ENCODE peak calls at places on chromosomes 11 and 22, in eight cellular contexts. O is mesendoderm; V is thoracic aorta; W is BJ; M is lower lobe of right lung; Z is CD4-positive, alpha-beta memory T cell; B is coronary artery; J is neuronal stem cell. L is an unnamed sample.

GRCh38 chr11:64352099-64353005 is 6.6 kb upstream of the RPS6KA4 start:
- DNase-seq in W (no peak), V (no peak), B (peak), J (no peak), Z (no peak), O (no peak), M (no peak), L (no peak)

GRCh38 chr11:126383301-126384052 is 28.0 kb downstream of the ST3GAL4 start:
- DNase-seq in B (no peak), Z (no peak), W (no peak), V (no peak), J (no peak), O (no peak), M (no peak), L (no peak)

GRCh38 chr11:130168105-130168504 is 8.5 kb downstream of the ST14 start:
- DNase-seq in Z (no peak), V (no peak), J (no peak), M (no peak), B (no peak), O (no peak), W (no peak), L (no peak)

GRCh38 chr11:65575568-65576231 is at the start of gene EHBP1L1:
- DNase-seq in J (no peak), B (peak), W (no peak), V (no peak), Z (peak), M (peak), O (peak), L (no peak)

GRCh38 chr11:88338223-88338661 is 706 bp upstream of the CTSC start:
- DNase-seq in V (no peak), M (peak), B (no peak), J (no peak), W (no peak), O (peak), Z (peak), L (peak)

GRCh38 chr11:32297629-32298028 is 137.7 kb downstream of the WT1 start:
- DNase-seq in Z (peak), O (no peak), B (no peak), W (no peak), V (no peak), M (no peak), J (no peak), L (peak)

GRCh38 chr11:95499516-95500135 is 268.6 kb upstream of the SESN3 start:
- DNase-seq in Z (no peak), O (peak), B (no peak), V (no peak), M (no peak), W (no peak), J (no peak), L (no peak)

GRCh38 chr11:10459029-10459970 is 4.2 kb downstream of the AMPD3 start:
- DNase-seq in M (no peak), W (no peak), V (no peak), J (no peak), Z (peak), B (no peak), O (peak), L (peak)

GRCh38 chr22:37162221-37163095 is 12.7 kb upstream of the IL2RB start:
- DNase-seq in Z (peak), W (no peak), V (no peak), J (no peak), M (no peak), B (no peak), O (no peak), L (no peak)

GRCh38 chr11:109667719-109668118 is 245.7 kb downstream of the C11orf87 start:
- DNase-seq in M (no peak), O (no peak), J (no peak), B (no peak), W (no peak), Z (no peak), V (no peak), L (no peak)

GRCh38 chr22:19597399-19597735 is 73.2 kb upstream of the CLDN5 start:
- DNase-seq in Z (peak), V (no peak), M (no peak), W (no peak), O (no peak), J (no peak), B (no peak), L (peak)

GRCh38 chr11:69297926-69298777 is 4.2 kb downstream of the MYEOV start:
- DNase-seq in B (no peak), O (peak), J (no peak), V (peak), M (peak), W (peak), Z (peak), L (peak)

GRCh38 chr11:120643254-120643653 is 131.7 kb downstream of the GRIK4 start:
- DNase-seq in Z (no peak), V (no peak), M (no peak), W (no peak), O (no peak), B (no peak), J (no peak), L (no peak)

GRCh38 chr22:37482244-37482643 is 3.9 kb downstream of the MFNG start:
- DNase-seq in B (no peak), W (no peak), O (no peak), J (no peak), Z (peak), M (no peak), V (no peak), L (no peak)

GRCh38 chr22:42932857-42933782 is 76.0 kb upstream of the ARFGAP3 start:
- DNase-seq in J (no peak), V (no peak), O (no peak), Z (no peak), W (no peak), M (peak), B (peak), L (no peak)

GRCh38 chr11:44619931-44620725 is 54.7 kb downstream of the CD82 start:
- DNase-seq in V (peak), W (no peak), J (no peak), B (peak), Z (no peak), M (no peak), O (no peak), L (no peak)

DNA sequence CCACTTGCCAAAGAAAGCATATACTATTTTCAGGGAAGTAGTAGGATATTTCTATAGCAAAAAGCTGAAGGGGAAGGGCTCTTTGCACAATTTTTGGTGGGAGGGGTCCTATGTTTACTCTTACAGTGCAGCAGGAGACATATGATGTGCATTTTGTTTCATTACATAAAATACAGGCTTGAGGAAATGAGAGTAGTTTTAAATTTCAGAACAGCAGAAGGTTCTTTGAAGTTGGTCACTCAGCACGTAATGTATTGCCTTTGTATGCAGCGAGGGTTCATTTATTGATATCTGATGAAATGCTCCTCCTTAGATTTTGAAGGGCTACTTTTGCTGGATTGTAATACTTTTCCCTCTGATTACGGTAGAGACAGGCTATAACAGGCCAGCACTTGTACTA is 3.1 kb upstream of the PIK3IP1 start:
- DNase-seq in Z (no peak), O (no peak), J (no peak), M (no peak), B (no peak), V (no peak), W (no peak), L (no peak)
- H3K4me3 ChIP-seq in Z (peak), O (no peak), J (no peak), M (no peak), B (no peak), V (no peak), W (no peak), L (no peak)

GRCh38 chr11:70901951-70902521 is 350.3 kb downstream of the SHANK2 start:
- DNase-seq in B (no peak), O (no peak), V (no peak), M (peak), W (no peak), J (no peak), Z (no peak), L (no peak)

GRCh38 chr11:70900540-70900939 is 351.8 kb downstream of the SHANK2 start:
- DNase-seq in V (no peak), Z (no peak), J (no peak), W (no peak), M (peak), B (no peak), O (no peak), L (no peak)

GRCh38 chr11:70908223-70908622 is 344.2 kb downstream of the SHANK2 start:
- DNase-seq in J (no peak), Z (no peak), V (no peak), W (no peak), O (no peak), M (no peak), B (no peak), L (no peak)

GRCh38 chr11:70910835-70911234 is 341.5 kb downstream of the SHANK2 start:
- DNase-seq in W (no peak), B (no peak), Z (no peak), M (no peak), O (no peak), V (no peak), J (no peak), L (no peak)

GRCh38 chr11:70906101-70906500 is 346.3 kb downstream of the SHANK2 start:
- DNase-seq in J (no peak), V (no peak), B (no peak), O (no peak), W (no peak), Z (no peak), M (peak), L (no peak)
- H3K4me3 ChIP-seq in J (no peak), V (no peak), B (no peak), O (no peak), W (no peak), Z (no peak), M (no peak), L (no peak)

GRCh38 chr11:2726964-2727363 is 27.2 kb upstream of the KCNQ1OT1 start:
- DNase-seq in O (peak), M (no peak), Z (no peak), V (no peak), W (no peak), J (no peak), B (no peak), L (no peak)

GRCh38 chr11:2729841-2730240 is 30.0 kb upstream of the KCNQ1OT1 start:
- DNase-seq in M (no peak), V (no peak), Z (no peak), B (no peak), O (no peak), J (no peak), W (no peak), L (no peak)

GRCh38 chr11:2728663-2729332 is 29.0 kb upstream of the KCNQ1OT1 start:
- DNase-seq in M (no peak), W (no peak), V (no peak), J (no peak), Z (no peak), O (no peak), B (no peak), L (no peak)

GRCh38 chr11:2730323-2731284 is 30.8 kb upstream of the KCNQ1OT1 start:
- DNase-seq in O (no peak), V (no peak), B (no peak), Z (no peak), M (no peak), J (no peak), W (no peak), L (no peak)

GRCh38 chr11:2728128-2728662 is 28.4 kb upstream of the KCNQ1OT1 start:
- DNase-seq in O (no peak), B (no peak), M (no peak), W (no peak), J (no peak), V (no peak), Z (no peak), L (no peak)
- H3K4me3 ChIP-seq in O (no peak), B (no peak), M (no peak), W (no peak), J (no peak), V (no peak), Z (no peak), L (no peak)

GRCh38 chr11:12838463-12839120 is 164.4 kb downstream of the TEAD1 start:
- DNase-seq in J (no peak), Z (no peak), O (no peak), B (no peak), W (no peak), V (no peak), M (no peak), L (no peak)
- H3K4me3 ChIP-seq in J (no peak), Z (no peak), O (no peak), B (no peak), W (no peak), V (peak), M (no peak), L (no peak)

GRCh38 chr11:73189723-73190556 is 28.1 kb upstream of the P2RY2 start:
- DNase-seq in M (no peak), O (no peak), Z (no peak), B (no peak), J (no peak), W (no peak), V (no peak), L (no peak)

GRCh38 chr11:73187854-73188253 is 30.2 kb upstream of the P2RY2 start:
- DNase-seq in W (no peak), J (no peak), Z (no peak), B (no peak), V (no peak), M (no peak), O (peak), L (no peak)

GRCh38 chr11:73190557-73190885 is 27.6 kb upstream of the P2RY2 start:
- DNase-seq in W (no peak), O (no peak), J (no peak), B (no peak), V (no peak), M (no peak), Z (no peak), L (no peak)

GRCh38 chr11:73188301-73188700 is 29.8 kb upstream of the P2RY2 start:
- DNase-seq in Z (no peak), O (no peak), V (no peak), B (no peak), M (no peak), J (no peak), W (no peak), L (no peak)

GRCh38 chr11:73189315-73189714 is 28.8 kb upstream of the P2RY2 start:
- DNase-seq in W (no peak), B (no peak), M (peak), O (no peak), V (no peak), J (no peak), Z (no peak), L (no peak)
- H3K4me3 ChIP-seq in W (no peak), B (no peak), M (no peak), O (no peak), V (no peak), J (no peak), Z (no peak), L (no peak)

DNA sequence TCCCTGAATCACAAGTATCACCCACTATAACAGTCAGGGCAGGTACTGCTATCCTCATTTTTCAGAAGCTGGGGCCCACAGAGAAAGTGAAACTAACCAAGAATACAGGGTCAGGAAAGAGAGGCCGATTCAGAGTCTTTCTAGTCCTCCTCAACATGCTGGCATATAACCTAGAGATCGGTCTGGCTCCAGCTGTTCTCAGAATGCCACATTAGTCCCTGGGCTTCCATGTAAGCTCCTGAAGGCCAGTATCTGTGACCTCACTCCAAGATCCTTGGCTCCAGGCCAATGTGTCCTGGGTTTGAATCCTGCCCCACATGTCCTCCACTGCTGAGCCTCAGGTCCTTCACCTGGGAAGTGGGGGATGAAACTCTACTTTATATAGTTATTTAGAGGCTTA is 50.4 kb downstream of the TENM4 start:
- DNase-seq in W (no peak), Z (no peak), M (no peak), V (no peak), J (no peak), B (no peak), O (no peak), L (no peak)
- H3K4me3 ChIP-seq in W (no peak), Z (no peak), M (no peak), V (no peak), J (no peak), B (no peak), O (no peak), L (no peak)

GRCh38 chr22:49936018-49936972 is 17.9 kb downstream of the CRELD2 start:
- DNase-seq in M (peak), B (peak), O (peak), Z (peak), J (no peak), V (peak), W (peak), L (peak)
- H3K4me3 ChIP-seq in M (peak), B (peak), O (no peak), Z (peak), J (no peak), V (peak), W (peak), L (peak)

GRCh38 chr11:8671242-8671641 is 11.2 kb downstream of the TRIM66 start:
- DNase-seq in B (no peak), Z (no peak), J (peak), V (peak), M (no peak), O (peak), W (peak), L (no peak)
- H3K4me3 ChIP-seq in B (no peak), Z (no peak), J (no peak), V (no peak), M (no peak), O (no peak), W (no peak), L (no peak)

DNA sequence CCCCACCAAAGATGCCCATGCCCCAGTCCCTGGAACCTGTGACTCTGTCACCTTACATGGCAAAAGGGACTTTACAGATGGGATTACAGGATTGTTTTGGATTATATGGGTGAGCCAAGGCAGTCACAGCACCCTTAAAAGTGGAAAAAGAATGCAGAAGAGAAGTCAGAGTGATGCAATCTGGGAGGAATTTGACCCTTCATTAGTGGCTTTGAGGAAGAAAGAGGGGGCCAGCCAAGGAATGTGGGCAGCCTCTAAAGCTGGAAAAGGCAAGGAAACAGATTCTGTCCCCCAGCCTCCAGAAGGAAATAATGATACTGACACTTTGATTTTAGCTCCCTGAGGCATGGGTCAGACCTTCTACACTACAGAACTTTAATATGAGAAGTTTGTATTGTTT is 257.3 kb upstream of the ISX start:
- DNase-seq in O (peak), B (no peak), J (peak), Z (no peak), V (no peak), M (no peak), W (no peak), L (no peak)
- H3K4me3 ChIP-seq in O (no peak), B (no peak), J (no peak), Z (no peak), V (no peak), M (no peak), W (no peak), L (no peak)

GRCh38 chr11:106087815-106088435 is 10.5 kb downstream of the AASDHPPT start:
- DNase-seq in J (peak), Z (peak), W (no peak), M (peak), O (peak), B (no peak), V (no peak), L (peak)

GRCh38 chr11:106086850-106087249 is 9.4 kb downstream of the AASDHPPT start:
- DNase-seq in B (no peak), M (no peak), W (no peak), O (no peak), Z (no peak), V (no peak), J (no peak), L (no peak)

GRCh38 chr11:106086135-106086534 is 8.7 kb downstream of the AASDHPPT start:
- DNase-seq in Z (no peak), B (no peak), V (no peak), W (no peak), O (no peak), J (no peak), M (no peak), L (no peak)

GRCh38 chr11:106091480-106092123 is 14.1 kb downstream of the AASDHPPT start:
- DNase-seq in V (no peak), Z (no peak), O (no peak), B (no peak), W (no peak), J (no peak), M (no peak), L (no peak)

DNA sequence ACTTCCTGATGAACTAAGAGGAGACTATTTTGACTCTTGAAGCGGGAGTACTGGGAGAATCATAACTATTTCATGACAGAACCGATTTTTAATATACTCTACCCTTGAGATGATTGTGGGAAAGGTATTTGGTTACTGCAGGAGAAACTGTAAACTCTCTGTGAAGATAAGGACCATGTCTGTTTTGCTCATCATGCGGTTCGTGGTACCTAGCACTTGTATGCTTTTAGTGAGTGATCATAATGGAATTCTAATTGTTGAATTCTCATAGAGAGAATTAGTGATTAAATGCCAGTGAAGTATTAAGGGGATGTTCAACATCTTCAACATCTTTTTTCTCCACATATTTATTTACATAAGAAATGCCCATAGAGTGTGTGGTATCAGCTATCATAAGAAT is 11.4 kb downstream of the AASDHPPT start:
- DNase-seq in V (no peak), B (no peak), W (no peak), M (no peak), Z (no peak), O (no peak), J (no peak), L (no peak)
- H3K4me3 ChIP-seq in V (no peak), B (no peak), W (no peak), M (no peak), Z (no peak), O (no peak), J (no peak), L (no peak)